ENCODE peak calls at places on chromosomes 2 and 18, in seven cellular contexts. One of them, this sample, is unnamed.
A peak's percentile ranks its signal among the peaks of the same experiment; 100 is the strongest.

GRCh38 chr2:186459009-186459408 is 27.1 kb upstream of the ZC3H15 start:
- DNase-seq in GM19239: no peak
- DNase-seq in IMR-90: peak; percentile 28
- DNase-seq in CD14-positive monocyte: no peak
- DNase-seq in NCI-H524: no peak
- DNase-seq in stimulated activated CD4-positive, alpha-beta T cell treated with anti-CD3 and anti-CD28 coated beads, Interleukin-12 subunit alpha, Interleukin-12 subunit beta, amount 100 ng/mL, for 24 hours: no peak
- DNase-seq in skeletal muscle cell: no peak
- DNase-seq in this sample: peak; percentile 7

GRCh38 chr2:158174956-158175355 is 73.3 kb downstream of the UPP2 start:
- DNase-seq in GM19239: no peak
- DNase-seq in IMR-90: no peak
- DNase-seq in CD14-positive monocyte: no peak
- DNase-seq in NCI-H524: no peak
- DNase-seq in stimulated activated CD4-positive, alpha-beta T cell treated with anti-CD3 and anti-CD28 coated beads, Interleukin-12 subunit alpha, Interleukin-12 subunit beta, amount 100 ng/mL, for 24 hours: no peak
- DNase-seq in skeletal muscle cell: no peak
- DNase-seq in this sample: no peak

GRCh38 chr2:224145751-224146355 is 106.8 kb upstream of the SERPINE2 start:
- DNase-seq in GM19239: no peak
- DNase-seq in IMR-90: peak; percentile 80
- DNase-seq in CD14-positive monocyte: no peak
- DNase-seq in NCI-H524: no peak
- DNase-seq in stimulated activated CD4-positive, alpha-beta T cell treated with anti-CD3 and anti-CD28 coated beads, Interleukin-12 subunit alpha, Interleukin-12 subunit beta, amount 100 ng/mL, for 24 hours: no peak
- DNase-seq in skeletal muscle cell: peak; percentile 65
- DNase-seq in this sample: peak; percentile 85

GRCh38 chr18:45874501-45875184 is 49.2 kb downstream of the SIGLEC15 start:
- DNase-seq in GM19239: peak; percentile 24
- DNase-seq in IMR-90: peak; percentile 24
- DNase-seq in CD14-positive monocyte: no peak
- DNase-seq in NCI-H524: no peak
- DNase-seq in stimulated activated CD4-positive, alpha-beta T cell treated with anti-CD3 and anti-CD28 coated beads, Interleukin-12 subunit alpha, Interleukin-12 subunit beta, amount 100 ng/mL, for 24 hours: peak; percentile 42
- DNase-seq in skeletal muscle cell: no peak
- DNase-seq in this sample: peak; percentile 42

GRCh38 chr2:223203971-223204370 is 152.0 kb downstream of the KCNE4 start:
- DNase-seq in GM19239: no peak
- DNase-seq in IMR-90: peak; percentile 18
- DNase-seq in CD14-positive monocyte: no peak
- DNase-seq in NCI-H524: no peak
- DNase-seq in stimulated activated CD4-positive, alpha-beta T cell treated with anti-CD3 and anti-CD28 coated beads, Interleukin-12 subunit alpha, Interleukin-12 subunit beta, amount 100 ng/mL, for 24 hours: no peak
- DNase-seq in skeletal muscle cell: peak; percentile 35
- DNase-seq in this sample: peak; percentile 67

GRCh38 chr2:186349508-186349907 is 136.6 kb upstream of the ZC3H15 start:
- DNase-seq in GM19239: no peak
- DNase-seq in IMR-90: peak; percentile 90
- DNase-seq in CD14-positive monocyte: no peak
- DNase-seq in NCI-H524: no peak
- DNase-seq in stimulated activated CD4-positive, alpha-beta T cell treated with anti-CD3 and anti-CD28 coated beads, Interleukin-12 subunit alpha, Interleukin-12 subunit beta, amount 100 ng/mL, for 24 hours: no peak
- DNase-seq in skeletal muscle cell: peak; percentile 51
- DNase-seq in this sample: peak; percentile 87

GRCh38 chr2:240450532-240451107 is 15.2 kb downstream of the GPC1 start:
- DNase-seq in GM19239: no peak
- DNase-seq in IMR-90: no peak
- DNase-seq in CD14-positive monocyte: no peak
- DNase-seq in NCI-H524: no peak
- DNase-seq in stimulated activated CD4-positive, alpha-beta T cell treated with anti-CD3 and anti-CD28 coated beads, Interleukin-12 subunit alpha, Interleukin-12 subunit beta, amount 100 ng/mL, for 24 hours: no peak
- DNase-seq in skeletal muscle cell: no peak
- DNase-seq in this sample: no peak

GRCh38 chr18:25724121-25724520 is 366.3 kb downstream of the SS18 start:
- DNase-seq in GM19239: no peak
- DNase-seq in IMR-90: no peak
- DNase-seq in CD14-positive monocyte: no peak
- DNase-seq in NCI-H524: no peak
- DNase-seq in stimulated activated CD4-positive, alpha-beta T cell treated with anti-CD3 and anti-CD28 coated beads, Interleukin-12 subunit alpha, Interleukin-12 subunit beta, amount 100 ng/mL, for 24 hours: no peak
- DNase-seq in skeletal muscle cell: no peak
- DNase-seq in this sample: no peak

GRCh38 chr2:127630409-127631183 is 15.4 kb upstream of the GPR17 start:
- DNase-seq in GM19239: no peak
- DNase-seq in IMR-90: no peak
- DNase-seq in CD14-positive monocyte: peak; percentile 66
- DNase-seq in NCI-H524: no peak
- DNase-seq in stimulated activated CD4-positive, alpha-beta T cell treated with anti-CD3 and anti-CD28 coated beads, Interleukin-12 subunit alpha, Interleukin-12 subunit beta, amount 100 ng/mL, for 24 hours: no peak
- DNase-seq in skeletal muscle cell: no peak
- DNase-seq in this sample: no peak

GRCh38 chr18:3015203-3015590 is 2.3 kb upstream of the LPIN2 start:
- DNase-seq in GM19239: no peak
- DNase-seq in IMR-90: peak; percentile 84
- DNase-seq in CD14-positive monocyte: peak; percentile 61
- DNase-seq in NCI-H524: no peak
- DNase-seq in stimulated activated CD4-positive, alpha-beta T cell treated with anti-CD3 and anti-CD28 coated beads, Interleukin-12 subunit alpha, Interleukin-12 subunit beta, amount 100 ng/mL, for 24 hours: no peak
- DNase-seq in skeletal muscle cell: no peak
- DNase-seq in this sample: peak; percentile 66

GRCh38 chr2:163401481-163401880 is 334.3 kb downstream of the FIGN start:
- DNase-seq in GM19239: no peak
- DNase-seq in IMR-90: peak; percentile 13
- DNase-seq in CD14-positive monocyte: no peak
- DNase-seq in NCI-H524: no peak
- DNase-seq in stimulated activated CD4-positive, alpha-beta T cell treated with anti-CD3 and anti-CD28 coated beads, Interleukin-12 subunit alpha, Interleukin-12 subunit beta, amount 100 ng/mL, for 24 hours: no peak
- DNase-seq in skeletal muscle cell: peak; percentile 43
- DNase-seq in this sample: peak; percentile 74

GRCh38 chr2:206241767-206242166 is 32.7 kb upstream of the ZDBF2 start:
- DNase-seq in GM19239: no peak
- DNase-seq in IMR-90: no peak
- DNase-seq in CD14-positive monocyte: no peak
- DNase-seq in NCI-H524: no peak
- DNase-seq in stimulated activated CD4-positive, alpha-beta T cell treated with anti-CD3 and anti-CD28 coated beads, Interleukin-12 subunit alpha, Interleukin-12 subunit beta, amount 100 ng/mL, for 24 hours: no peak
- DNase-seq in skeletal muscle cell: peak; percentile 12
- DNase-seq in this sample: peak; percentile 30

GRCh38 chr2:79994161-79994560 is 310.4 kb downstream of the LRRTM1 start:
- DNase-seq in GM19239: no peak
- DNase-seq in IMR-90: peak; percentile 13
- DNase-seq in CD14-positive monocyte: no peak
- DNase-seq in NCI-H524: no peak
- DNase-seq in stimulated activated CD4-positive, alpha-beta T cell treated with anti-CD3 and anti-CD28 coated beads, Interleukin-12 subunit alpha, Interleukin-12 subunit beta, amount 100 ng/mL, for 24 hours: no peak
- DNase-seq in skeletal muscle cell: no peak
- DNase-seq in this sample: no peak

GRCh38 chr2:98743835-98744234 is 12.9 kb upstream of the MGAT4A start:
- DNase-seq in GM19239: no peak
- DNase-seq in IMR-90: no peak
- DNase-seq in CD14-positive monocyte: no peak
- DNase-seq in NCI-H524: no peak
- DNase-seq in stimulated activated CD4-positive, alpha-beta T cell treated with anti-CD3 and anti-CD28 coated beads, Interleukin-12 subunit alpha, Interleukin-12 subunit beta, amount 100 ng/mL, for 24 hours: no peak
- DNase-seq in skeletal muscle cell: no peak
- DNase-seq in this sample: no peak

GRCh38 chr2:230982126-230982525 is 13.8 kb upstream of the SPATA3 start:
- DNase-seq in GM19239: no peak
- DNase-seq in IMR-90: no peak
- DNase-seq in CD14-positive monocyte: no peak
- DNase-seq in NCI-H524: no peak
- DNase-seq in stimulated activated CD4-positive, alpha-beta T cell treated with anti-CD3 and anti-CD28 coated beads, Interleukin-12 subunit alpha, Interleukin-12 subunit beta, amount 100 ng/mL, for 24 hours: no peak
- DNase-seq in skeletal muscle cell: no peak
- DNase-seq in this sample: no peak

GRCh38 chr2:173644146-173644545 is 289.5 kb downstream of the CDCA7 start:
- DNase-seq in GM19239: no peak
- DNase-seq in IMR-90: peak; percentile 78
- DNase-seq in CD14-positive monocyte: no peak
- DNase-seq in NCI-H524: no peak
- DNase-seq in stimulated activated CD4-positive, alpha-beta T cell treated with anti-CD3 and anti-CD28 coated beads, Interleukin-12 subunit alpha, Interleukin-12 subunit beta, amount 100 ng/mL, for 24 hours: no peak
- DNase-seq in skeletal muscle cell: peak; percentile 45
- DNase-seq in this sample: peak; percentile 71

GRCh38 chr18:63844254-63844653 is 43.3 kb upstream of the SERPINB2 start:
- DNase-seq in GM19239: no peak
- DNase-seq in IMR-90: peak; percentile 67
- DNase-seq in CD14-positive monocyte: no peak
- DNase-seq in NCI-H524: peak; percentile 29
- DNase-seq in stimulated activated CD4-positive, alpha-beta T cell treated with anti-CD3 and anti-CD28 coated beads, Interleukin-12 subunit alpha, Interleukin-12 subunit beta, amount 100 ng/mL, for 24 hours: no peak
- DNase-seq in skeletal muscle cell: no peak
- DNase-seq in this sample: peak; percentile 7

GRCh38 chr2:204749319-204749718 is 204.0 kb downstream of the PARD3B start:
- DNase-seq in GM19239: no peak
- DNase-seq in IMR-90: peak; percentile 81
- DNase-seq in CD14-positive monocyte: no peak
- DNase-seq in NCI-H524: no peak
- DNase-seq in stimulated activated CD4-positive, alpha-beta T cell treated with anti-CD3 and anti-CD28 coated beads, Interleukin-12 subunit alpha, Interleukin-12 subunit beta, amount 100 ng/mL, for 24 hours: no peak
- DNase-seq in skeletal muscle cell: peak; percentile 42
- DNase-seq in this sample: peak; percentile 82

GRCh38 chr2:133658020-133658903 is 90.0 kb upstream of the NCKAP5 start:
- DNase-seq in GM19239: no peak
- DNase-seq in IMR-90: peak; percentile 51
- DNase-seq in CD14-positive monocyte: no peak
- DNase-seq in NCI-H524: no peak
- DNase-seq in stimulated activated CD4-positive, alpha-beta T cell treated with anti-CD3 and anti-CD28 coated beads, Interleukin-12 subunit alpha, Interleukin-12 subunit beta, amount 100 ng/mL, for 24 hours: no peak
- DNase-seq in skeletal muscle cell: no peak
- DNase-seq in this sample: peak; percentile 79

GRCh38 chr2:12733846-12734245 is 17.1 kb downstream of the TRIB2 start:
- DNase-seq in GM19239: no peak
- DNase-seq in IMR-90: no peak
- DNase-seq in CD14-positive monocyte: no peak
- DNase-seq in NCI-H524: no peak
- DNase-seq in stimulated activated CD4-positive, alpha-beta T cell treated with anti-CD3 and anti-CD28 coated beads, Interleukin-12 subunit alpha, Interleukin-12 subunit beta, amount 100 ng/mL, for 24 hours: no peak
- DNase-seq in skeletal muscle cell: no peak
- DNase-seq in this sample: no peak

This sample was measured in astrocyte.